ENCODE peak calls at places on chromosomes 7 and 10, in four cellular contexts. O is myocyte, U is posterior vena cava, C is epithelial cell of esophagus. A is an unnamed sample.
A peak's percentile ranks its signal among the peaks of the same experiment; 100 is the strongest.

GRCh38 chr10:121741246-121741645 is 143.0 kb upstream of the FGFR2 start:
- DNase-seq in O (peak; percentile 17), U (no peak), C (peak; percentile 17), A (peak; percentile 18)

GRCh38 chr7:140982508-140982907 is 32.2 kb downstream of the MRPS33 start:
- DNase-seq in O (no peak), U (no peak), C (no peak), A (no peak)

GRCh38 chr10:121732676-121733445 is 134.6 kb upstream of the FGFR2 start:
- DNase-seq in O (peak; percentile 21), U (no peak), C (peak; percentile 12), A (no peak)

GRCh38 chr10:120186506-120186905 is 270.5 kb upstream of the PLPP4 start:
- DNase-seq in O (no peak), U (no peak), C (no peak), A (no peak)

GRCh38 chr7:67653856-67654442 is 657.3 kb downstream of the TYW1 start:
- DNase-seq in O (no peak), U (no peak), C (no peak), A (no peak)

GRCh38 chr7:27607210-27607606 is 55.5 kb downstream of the HIBADH start:
- DNase-seq in O (no peak), U (no peak), C (no peak), A (no peak)

GRCh38 chr7:151131622-151132293 is 35.7 kb downstream of the GBX1 start:
- DNase-seq in O (peak; percentile 82), U (no peak), C (no peak), A (no peak)

GRCh38 chr10:48554246-48554645 is 50.6 kb downstream of the ARHGAP22 start:
- DNase-seq in O (no peak), U (no peak), C (no peak), A (no peak)

GRCh38 chr10:128062837-128063563 is 63.2 kb downstream of the MKI67 start:
- DNase-seq in O (no peak), U (peak; percentile 65), C (no peak), A (no peak)

GRCh38 chr7:34163956-34164355 is 258.6 kb downstream of the BMPER start:
- DNase-seq in O (no peak), U (no peak), C (no peak), A (no peak)

GRCh38 chr7:27347261-27347610 is 104.6 kb downstream of the EVX1 start:
- DNase-seq in O (no peak), U (no peak), C (no peak), A (no peak)

GRCh38 chr10:113041841-113042745 is 92.0 kb downstream of the TCF7L2 start:
- DNase-seq in O (no peak), U (no peak), C (peak; percentile 39), A (peak; percentile 50)

GRCh38 chr10:3172081-3172445 is 519 bp downstream of the PITRM1 start:
- DNase-seq in O (peak; percentile 40), U (no peak), C (peak; percentile 73), A (peak; percentile 81)

GRCh38 chr10:110216942-110217341 is 9.5 kb downstream of the MXI1 start:
- DNase-seq in O (no peak), U (no peak), C (no peak), A (no peak)

GRCh38 chr10:100826983-100827818 is 81.8 kb downstream of the PAX2 start:
- DNase-seq in O (no peak), U (no peak), C (peak; percentile 25), A (no peak)

GRCh38 chr7:157054927-157055326 is 44.5 kb upstream of the MNX1 start:
- DNase-seq in O (no peak), U (peak; percentile 53), C (no peak), A (no peak)

GRCh38 chr10:97069576-97070362 is 116.0 kb downstream of the SLIT1 start:
- DNase-seq in O (no peak), U (no peak), C (peak; percentile 91), A (peak; percentile 42)

GRCh38 chr10:86646532-86646931 is 7.8 kb upstream of the OPN4 start:
- DNase-seq in O (no peak), U (peak; percentile 50), C (no peak), A (no peak)

GRCh38 chr10:86663046-86663345 is 5.3 kb upstream of the LDB3 start:
- DNase-seq in O (no peak), U (no peak), C (no peak), A (no peak)

GRCh38 chr7:50667789-50668226 is 102.6 kb upstream of the DDC start:
- DNase-seq in O (peak; percentile 83), U (peak; percentile 68), C (no peak), A (no peak)

GRCh38 chr10:8444630-8445029 is 390.1 kb downstream of the GATA3 start:
- DNase-seq in O (no peak), U (no peak), C (no peak), A (no peak)

GRCh38 chr10:73134727-73135126 is 24.5 kb downstream of the NUDT13 start:
- DNase-seq in O (no peak), U (no peak), C (no peak), A (no peak)

GRCh38 chr7:130273863-130274262 is 7.2 kb downstream of the CPA2 start:
- DNase-seq in O (no peak), U (no peak), C (peak; percentile 36), A (no peak)

GRCh38 chr7:40882071-40882658 is 747.4 kb downstream of the SUGCT start:
- DNase-seq in O (no peak), U (no peak), C (no peak), A (no peak)

GRCh38 chr10:51832652-51833383 is 133.4 kb upstream of the CSTF2T start:
- DNase-seq in O (peak; percentile 67), U (no peak), C (peak; percentile 96), A (peak; percentile 80)

GRCh38 chr7:157994319-157994718 is 593.3 kb downstream of the PTPRN2 start:
- DNase-seq in O (no peak), U (no peak), C (no peak), A (no peak)

GRCh38 chr7:26492816-26493215 is 201.2 kb downstream of the SNX10 start:
- DNase-seq in O (no peak), U (no peak), C (no peak), A (no peak)

GRCh38 chr7:157046681-157047080 is 36.2 kb upstream of the MNX1 start:
- DNase-seq in O (peak; percentile 83), U (no peak), C (peak; percentile 98), A (peak; percentile 86)

GRCh38 chr7:97024209-97025129 is at the start of gene DLX5:
- DNase-seq in O (peak; percentile 56), U (peak; percentile 93), C (peak; percentile 80), A (peak; percentile 33)

GRCh38 chr10:62199584-62199983 is 69.1 kb downstream of the RTKN2 start:
- DNase-seq in O (no peak), U (no peak), C (peak; percentile 14), A (peak; percentile 31)

GRCh38 chr10:122338609-122339441 is 35.7 kb upstream of the PLEKHA1 start:
- DNase-seq in O (no peak), U (no peak), C (peak; percentile 62), A (no peak)

GRCh38 chr7:25385731-25386136 is 157.4 kb upstream of the NPVF start:
- DNase-seq in O (no peak), U (no peak), C (no peak), A (no peak)

GRCh38 chr10:76033457-76034196 is 602.2 kb downstream of the LRMDA start:
- DNase-seq in O (no peak), U (no peak), C (peak; percentile 30), A (peak; percentile 85)

GRCh38 chr10:48606530-48607355 is 1.9 kb upstream of the ARHGAP22 start:
- DNase-seq in O (peak; percentile 84), U (no peak), C (peak; percentile 95), A (peak; percentile 96)

GRCh38 chr10:61757525-61758397 is 95.0 kb downstream of the CABCOCO1 start:
- DNase-seq in O (peak; percentile 67), U (no peak), C (peak; percentile 86), A (peak; percentile 94)

GRCh38 chr7:23973264-23973663 is 263.2 kb downstream of the STK31 start:
- DNase-seq in O (no peak), U (no peak), C (no peak), A (no peak)

GRCh38 chr10:15262036-15262713 is 93.7 kb upstream of the NMT2 start:
- DNase-seq in O (peak; percentile 25), U (no peak), C (peak; percentile 18), A (peak; percentile 43)

A was measured in kidney tubule cell.